ENCODE peak calls at places on chromosome 3, in five cellular contexts. One of them, this sample, is unnamed.

GRCh38 chr3:177934001-177934891 is 602.0 kb upstream of the KCNMB2 start:
- DNase-seq in K562: peak; percentile 12
- DNase-seq in stomach: no peak
- DNase-seq in esophagus muscularis mucosa: no peak
- DNase-seq in HepG2: peak; percentile 14
- DNase-seq in this sample: no peak

GRCh38 chr3:18657858-18658820 is 233.0 kb upstream of the SATB1 start:
- DNase-seq in HepG2: no peak
- DNase-seq in esophagus muscularis mucosa: no peak
- DNase-seq in K562: no peak
- DNase-seq in stomach: no peak
- DNase-seq in this sample: no peak

GRCh38 chr3:29452923-29453277 is 172.0 kb downstream of the RBMS3 start:
- DNase-seq in HepG2: no peak
- DNase-seq in esophagus muscularis mucosa: no peak
- DNase-seq in K562: no peak
- DNase-seq in stomach: no peak
- DNase-seq in this sample: no peak

GRCh38 chr3:179182892-179183291 is 34.7 kb downstream of the PIK3CA start:
- DNase-seq in stomach: no peak
- DNase-seq in K562: no peak
- DNase-seq in esophagus muscularis mucosa: no peak
- DNase-seq in HepG2: no peak
- DNase-seq in this sample: no peak

GRCh38 chr3:15405448-15406050 is 21.8 kb downstream of the METTL6 start:
- DNase-seq in HepG2: peak; percentile 40
- DNase-seq in stomach: no peak
- DNase-seq in esophagus muscularis mucosa: no peak
- DNase-seq in K562: peak; percentile 76
- DNase-seq in this sample: no peak

GRCh38 chr3:125257563-125257962 is 45.0 kb upstream of the SLC12A8 start:
- DNase-seq in stomach: no peak
- DNase-seq in K562: no peak
- DNase-seq in HepG2: no peak
- DNase-seq in esophagus muscularis mucosa: no peak
- DNase-seq in this sample: no peak

GRCh38 chr3:133038731-133039398 is 674 bp downstream of the TMEM108 start:
- DNase-seq in K562: peak; percentile 16
- DNase-seq in stomach: peak; percentile 29
- DNase-seq in HepG2: no peak
- DNase-seq in esophagus muscularis mucosa: no peak
- DNase-seq in this sample: no peak

GRCh38 chr3:189806171-189806951 is 175.2 kb downstream of the TP63 start:
- DNase-seq in HepG2: no peak
- DNase-seq in stomach: no peak
- DNase-seq in esophagus muscularis mucosa: no peak
- DNase-seq in K562: no peak
- DNase-seq in this sample: no peak

GRCh38 chr3:18237251-18238005 is 187.7 kb downstream of the SATB1 start:
- DNase-seq in K562: no peak
- DNase-seq in stomach: no peak
- DNase-seq in HepG2: no peak
- DNase-seq in esophagus muscularis mucosa: no peak
- DNase-seq in this sample: no peak

GRCh38 chr3:133531981-133532380 is 41.5 kb upstream of the CDV3 start:
- DNase-seq in stomach: no peak
- DNase-seq in esophagus muscularis mucosa: no peak
- DNase-seq in HepG2: no peak
- DNase-seq in K562: no peak
- DNase-seq in this sample: no peak

GRCh38 chr3:127064391-127065137 is 81.6 kb downstream of the PLXNA1 start:
- DNase-seq in stomach: no peak
- DNase-seq in K562: peak; percentile 6
- DNase-seq in HepG2: no peak
- DNase-seq in esophagus muscularis mucosa: no peak
- DNase-seq in this sample: peak; percentile 58

GRCh38 chr3:172892158-172892557 is 141.6 kb downstream of the ECT2 start:
- DNase-seq in K562: no peak
- DNase-seq in stomach: no peak
- DNase-seq in esophagus muscularis mucosa: no peak
- DNase-seq in HepG2: no peak
- DNase-seq in this sample: no peak

GRCh38 chr3:72077473-72078259 is 292.7 kb upstream of the PROK2 start:
- DNase-seq in HepG2: no peak
- DNase-seq in stomach: no peak
- DNase-seq in K562: no peak
- DNase-seq in esophagus muscularis mucosa: no peak
- DNase-seq in this sample: no peak

DNA sequence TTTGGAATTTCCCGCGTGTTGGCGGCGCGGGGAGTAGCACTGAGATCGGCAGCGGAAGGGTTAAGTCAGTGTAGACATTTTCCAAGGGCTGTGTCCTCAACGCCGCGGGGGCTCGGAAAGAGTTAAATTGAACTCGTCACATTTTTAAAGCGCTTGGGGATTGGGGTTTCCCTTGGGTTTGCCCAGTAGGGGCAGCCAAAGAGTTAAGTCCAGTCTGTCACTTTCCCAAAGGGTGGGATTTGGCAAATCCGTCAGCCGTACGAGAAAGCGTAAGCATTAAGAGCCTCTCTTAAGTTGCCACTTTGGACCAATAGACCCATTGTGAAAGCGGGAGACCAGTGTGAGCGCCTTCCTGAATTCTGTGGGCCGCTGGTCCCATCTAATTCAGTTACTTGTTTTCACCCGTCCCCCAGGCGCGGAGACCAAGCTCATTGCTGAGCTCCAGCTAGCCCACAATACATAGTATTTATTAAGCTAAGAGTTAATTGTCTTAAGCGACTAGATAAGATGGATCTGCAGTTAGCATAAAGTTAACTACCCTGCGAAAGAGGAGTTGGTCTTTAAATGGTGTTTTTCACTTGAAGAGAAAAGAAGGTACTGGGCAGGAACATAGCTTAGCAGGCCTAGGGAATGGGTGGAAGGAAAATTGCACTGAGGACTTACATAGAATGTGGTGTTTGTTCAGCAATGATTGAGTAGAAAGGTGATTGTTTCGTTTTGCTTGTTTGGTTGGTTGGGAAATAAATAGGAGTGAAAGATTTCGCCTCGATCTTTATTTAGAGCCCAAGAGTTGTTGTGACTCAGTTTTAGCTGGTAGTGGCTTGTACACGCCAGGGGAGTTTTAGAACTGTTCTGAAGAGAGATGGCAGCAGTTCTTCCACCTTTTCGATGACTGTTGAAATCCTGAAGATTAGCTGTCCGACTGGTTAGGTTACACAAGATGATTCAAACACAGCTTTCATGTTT is 932 bp downstream of the ARL8B start:
- DNase-seq in esophagus muscularis mucosa: no peak
- DNase-seq in K562: peak; percentile 73
- DNase-seq in HepG2: peak; percentile 54
- DNase-seq in stomach: peak; percentile 36
- DNase-seq in this sample: no peak
- TF ChIP-seq POLR2AphosphoS5 in esophagus muscularis mucosa: no peak
- TF ChIP-seq POLR2AphosphoS5 in K562: no peak
- TF ChIP-seq POLR2AphosphoS5 in HepG2: no peak
- TF ChIP-seq POLR2AphosphoS5 in stomach: no peak
- TF ChIP-seq POLR2AphosphoS5 in this sample: no peak

GRCh38 chr3:46947981-46948791 is 28.4 kb downstream of the CCDC12 start:
- DNase-seq in K562: peak; percentile 91
- DNase-seq in esophagus muscularis mucosa: no peak
- DNase-seq in HepG2: peak; percentile 88
- DNase-seq in stomach: peak; percentile 87
- DNase-seq in this sample: peak; percentile 82
- TF ChIP-seq POLR2A in K562: no peak
- TF ChIP-seq POLR2A in esophagus muscularis mucosa: no peak
- TF ChIP-seq POLR2A in HepG2: no peak
- TF ChIP-seq POLR2A in stomach: no peak
- TF ChIP-seq POLR2A in this sample: no peak

GRCh38 chr3:157157836-157158235 is 2.1 kb downstream of the CCNL1 start:
- DNase-seq in K562: no peak
- DNase-seq in esophagus muscularis mucosa: no peak
- DNase-seq in stomach: no peak
- DNase-seq in HepG2: no peak
- DNase-seq in this sample: no peak

GRCh38 chr3:157159037-157159761 is 748 bp downstream of the CCNL1 start:
- DNase-seq in stomach: peak; percentile 64
- DNase-seq in K562: peak; percentile 74
- DNase-seq in esophagus muscularis mucosa: no peak
- DNase-seq in HepG2: peak; percentile 69
- DNase-seq in this sample: peak; percentile 96

GRCh38 chr3:157160652-157161480 is 919 bp upstream of the CCNL1 start:
- DNase-seq in esophagus muscularis mucosa: peak; percentile 97
- DNase-seq in HepG2: peak; percentile 80
- DNase-seq in stomach: peak; percentile 89
- DNase-seq in K562: peak; percentile 71
- DNase-seq in this sample: no peak

GRCh38 chr3:157156844-157157635 is 2.9 kb downstream of the CCNL1 start:
- DNase-seq in stomach: no peak
- DNase-seq in esophagus muscularis mucosa: no peak
- DNase-seq in K562: peak; percentile 41
- DNase-seq in HepG2: peak; percentile 15
- DNase-seq in this sample: no peak

GRCh38 chr3:157159762-157160651 is at the start of gene CCNL1:
- DNase-seq in K562: peak; percentile 98
- DNase-seq in esophagus muscularis mucosa: peak; percentile 99
- DNase-seq in stomach: peak; percentile 98
- DNase-seq in HepG2: peak; percentile 88
- DNase-seq in this sample: peak; percentile 99
- H3K4me1 ChIP-seq in K562: peaks cover 14% of the 10 kb centered on the region
- H3K4me1 ChIP-seq in esophagus muscularis mucosa: peaks cover 53% of the 10 kb centered on the region
- H3K4me1 ChIP-seq in stomach: peaks cover 48% of the 10 kb centered on the region
- H3K4me1 ChIP-seq in HepG2: peaks cover 64% of the 10 kb centered on the region
- H3K4me1 ChIP-seq in this sample: peaks cover 47% of the 10 kb centered on the region

GRCh38 chr3:196896229-196896628 is 28.5 kb downstream of the SENP5 start:
- DNase-seq in esophagus muscularis mucosa: no peak
- DNase-seq in stomach: no peak
- DNase-seq in HepG2: no peak
- DNase-seq in K562: no peak
- DNase-seq in this sample: no peak
- TF ChIP-seq POLR2AphosphoS5 in esophagus muscularis mucosa: no peak
- TF ChIP-seq POLR2AphosphoS5 in stomach: no peak
- TF ChIP-seq POLR2AphosphoS5 in HepG2: no peak
- TF ChIP-seq POLR2AphosphoS5 in K562: no peak
- TF ChIP-seq POLR2AphosphoS5 in this sample: no peak

GRCh38 chr3:184315506-184315867 is 1.1 kb downstream of the EIF4G1 start:
- DNase-seq in K562: peak; percentile 12
- DNase-seq in HepG2: no peak
- DNase-seq in stomach: no peak
- DNase-seq in esophagus muscularis mucosa: no peak
- DNase-seq in this sample: no peak
- TF ChIP-seq POLR2A in K562: no peak
- TF ChIP-seq POLR2A in HepG2: peak; percentile 1
- TF ChIP-seq POLR2A in stomach: no peak
- TF ChIP-seq POLR2A in esophagus muscularis mucosa: no peak
- TF ChIP-seq POLR2A in this sample: no peak

GRCh38 chr3:50156549-50156948 is 1.4 kb downstream of the SEMA3F start:
- DNase-seq in HepG2: no peak
- DNase-seq in esophagus muscularis mucosa: no peak
- DNase-seq in K562: no peak
- DNase-seq in stomach: no peak
- DNase-seq in this sample: no peak
- H3K4me1 ChIP-seq in HepG2: peaks cover 59% of the 10 kb centered on the region
- H3K4me1 ChIP-seq in esophagus muscularis mucosa: peaks cover 70% of the 10 kb centered on the region
- H3K4me1 ChIP-seq in K562: peaks cover 53% of the 10 kb centered on the region
- H3K4me1 ChIP-seq in stomach: peaks cover 74% of the 10 kb centered on the region
- H3K4me1 ChIP-seq in this sample: peaks cover 85% of the 10 kb centered on the region

GRCh38 chr3:61665121-61665520 is 103.8 kb downstream of the PTPRG start:
- DNase-seq in HepG2: no peak
- DNase-seq in esophagus muscularis mucosa: no peak
- DNase-seq in K562: no peak
- DNase-seq in stomach: no peak
- DNase-seq in this sample: no peak

GRCh38 chr3:61666032-61666431 is 104.7 kb downstream of the PTPRG start:
- DNase-seq in stomach: no peak
- DNase-seq in HepG2: no peak
- DNase-seq in K562: no peak
- DNase-seq in esophagus muscularis mucosa: no peak
- DNase-seq in this sample: no peak

GRCh38 chr3:61666615-61667320 is 105.4 kb downstream of the PTPRG start:
- DNase-seq in esophagus muscularis mucosa: no peak
- DNase-seq in HepG2: no peak
- DNase-seq in stomach: no peak
- DNase-seq in K562: no peak
- DNase-seq in this sample: no peak

GRCh38 chr3:61662861-61663260 is 101.5 kb downstream of the PTPRG start:
- DNase-seq in esophagus muscularis mucosa: no peak
- DNase-seq in HepG2: no peak
- DNase-seq in K562: no peak
- DNase-seq in stomach: no peak
- DNase-seq in this sample: no peak

DNA sequence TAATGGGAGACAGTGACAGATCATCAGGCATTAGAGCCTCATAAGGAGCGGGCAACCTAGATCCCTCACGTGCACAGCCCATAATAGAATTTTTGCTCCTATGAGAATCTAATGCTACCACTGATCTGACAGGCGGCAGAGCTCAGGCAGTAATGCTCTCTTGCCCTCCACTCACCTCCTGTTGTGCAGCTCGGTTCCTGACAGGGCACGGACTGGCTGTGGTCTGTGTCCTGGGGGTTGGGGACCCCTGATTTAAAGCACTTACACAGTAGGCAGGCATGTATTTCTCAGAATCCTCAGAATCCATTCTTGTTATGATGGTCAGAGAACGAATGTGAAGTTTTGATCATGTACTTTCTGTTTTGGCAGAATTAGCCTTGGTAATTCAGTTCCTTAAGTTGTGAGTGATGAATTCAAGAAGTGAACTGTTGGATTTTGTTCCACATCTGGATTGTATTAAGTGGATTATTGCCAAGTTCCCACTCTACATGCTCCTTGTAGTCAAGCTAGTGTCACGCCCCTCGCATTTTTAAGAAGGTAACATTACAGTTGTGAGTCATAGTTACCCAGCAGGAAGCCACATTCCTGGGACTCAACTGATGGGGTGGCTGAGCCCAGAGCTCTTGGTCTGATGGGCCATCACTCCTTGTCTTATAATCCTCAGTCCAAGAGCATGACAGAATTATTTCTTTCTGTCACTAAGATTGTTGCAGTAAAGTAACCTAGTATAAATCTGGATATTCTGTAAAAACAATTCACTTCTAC is 102.5 kb downstream of the PTPRG start:
- DNase-seq in HepG2: no peak
- DNase-seq in esophagus muscularis mucosa: no peak
- DNase-seq in K562: no peak
- DNase-seq in stomach: no peak
- DNase-seq in this sample: no peak
- TF ChIP-seq POLR2AphosphoS5 in HepG2: no peak
- TF ChIP-seq POLR2AphosphoS5 in esophagus muscularis mucosa: no peak
- TF ChIP-seq POLR2AphosphoS5 in K562: no peak
- TF ChIP-seq POLR2AphosphoS5 in stomach: no peak
- TF ChIP-seq POLR2AphosphoS5 in this sample: no peak